ENCODE peak calls at places on chromosomes 3 and 15, in nine cellular contexts. One of them, this sample, is unnamed.

GRCh38 chr3:39637807-39638206 is 170.3 kb downstream of the MOBP start:
- DNase-seq in CD8-positive, alpha-beta T cell: no peak
- DNase-seq in heart right ventricle: no peak
- DNase-seq in thoracic aorta: no peak
- DNase-seq in GM23248: peak
- DNase-seq in heart left ventricle: no peak
- DNase-seq in HL-60: no peak
- DNase-seq in foreskin keratinocyte: peak
- DNase-seq in PC-9: no peak
- DNase-seq in this sample: no peak

GRCh38 chr3:16884748-16885587 is at the start of gene PLCL2:
- DNase-seq in CD8-positive, alpha-beta T cell: peak
- DNase-seq in heart right ventricle: no peak
- DNase-seq in thoracic aorta: no peak
- DNase-seq in GM23248: peak
- DNase-seq in heart left ventricle: peak
- DNase-seq in HL-60: peak
- DNase-seq in foreskin keratinocyte: no peak
- DNase-seq in PC-9: peak
- DNase-seq in this sample: peak

GRCh38 chr15:93026359-93026758 is 62.7 kb downstream of the RGMA start:
- DNase-seq in CD8-positive, alpha-beta T cell: no peak
- DNase-seq in heart right ventricle: no peak
- DNase-seq in thoracic aorta: no peak
- DNase-seq in GM23248: no peak
- DNase-seq in heart left ventricle: no peak
- DNase-seq in HL-60: peak
- DNase-seq in foreskin keratinocyte: no peak
- DNase-seq in PC-9: no peak
- DNase-seq in this sample: no peak

GRCh38 chr3:129793356-129793755 is 100.2 kb downstream of the TMCC1 start:
- DNase-seq in CD8-positive, alpha-beta T cell: no peak
- DNase-seq in heart right ventricle: no peak
- DNase-seq in thoracic aorta: no peak
- DNase-seq in GM23248: peak
- DNase-seq in heart left ventricle: no peak
- DNase-seq in HL-60: peak
- DNase-seq in foreskin keratinocyte: no peak
- DNase-seq in PC-9: no peak
- DNase-seq in this sample: peak

GRCh38 chr3:29453278-29453961 is 172.5 kb downstream of the RBMS3 start:
- DNase-seq in CD8-positive, alpha-beta T cell: no peak
- DNase-seq in heart right ventricle: peak
- DNase-seq in thoracic aorta: no peak
- DNase-seq in GM23248: no peak
- DNase-seq in heart left ventricle: peak
- DNase-seq in HL-60: no peak
- DNase-seq in foreskin keratinocyte: no peak
- DNase-seq in PC-9: peak
- DNase-seq in this sample: peak

GRCh38 chr3:103440539-103441113 is 1005.8 kb downstream of the ZPLD1 start:
- DNase-seq in CD8-positive, alpha-beta T cell: no peak
- DNase-seq in heart right ventricle: no peak
- DNase-seq in thoracic aorta: no peak
- DNase-seq in GM23248: no peak
- DNase-seq in heart left ventricle: no peak
- DNase-seq in HL-60: no peak
- DNase-seq in foreskin keratinocyte: no peak
- DNase-seq in PC-9: no peak
- DNase-seq in this sample: peak

GRCh38 chr3:34882764-34883163 is 756.6 kb upstream of the ARPP21 start:
- DNase-seq in CD8-positive, alpha-beta T cell: no peak
- DNase-seq in heart right ventricle: no peak
- DNase-seq in thoracic aorta: no peak
- DNase-seq in GM23248: no peak
- DNase-seq in heart left ventricle: no peak
- DNase-seq in HL-60: peak
- DNase-seq in foreskin keratinocyte: no peak
- DNase-seq in PC-9: no peak
- DNase-seq in this sample: peak

GRCh38 chr3:188690932-188691331 is 480.8 kb upstream of the TPRG1 start:
- DNase-seq in CD8-positive, alpha-beta T cell: no peak
- DNase-seq in heart right ventricle: no peak
- DNase-seq in thoracic aorta: no peak
- DNase-seq in GM23248: no peak
- DNase-seq in heart left ventricle: no peak
- DNase-seq in HL-60: no peak
- DNase-seq in foreskin keratinocyte: no peak
- DNase-seq in PC-9: no peak
- DNase-seq in this sample: no peak

GRCh38 chr15:26615188-26615926 is 157.5 kb downstream of the GABRB3 start:
- DNase-seq in CD8-positive, alpha-beta T cell: no peak
- DNase-seq in heart right ventricle: no peak
- DNase-seq in thoracic aorta: no peak
- DNase-seq in GM23248: no peak
- DNase-seq in heart left ventricle: no peak
- DNase-seq in HL-60: no peak
- DNase-seq in foreskin keratinocyte: no peak
- DNase-seq in PC-9: no peak
- DNase-seq in this sample: no peak

GRCh38 chr15:51793521-51793920 is 35.9 kb upstream of the TMOD3 start:
- DNase-seq in CD8-positive, alpha-beta T cell: no peak
- DNase-seq in heart right ventricle: peak
- DNase-seq in thoracic aorta: no peak
- DNase-seq in GM23248: no peak
- DNase-seq in heart left ventricle: peak
- DNase-seq in HL-60: no peak
- DNase-seq in foreskin keratinocyte: no peak
- DNase-seq in PC-9: no peak
- DNase-seq in this sample: no peak

GRCh38 chr3:144052275-144052674 is 80.7 kb downstream of the DIPK2A start:
- DNase-seq in CD8-positive, alpha-beta T cell: no peak
- DNase-seq in heart right ventricle: no peak
- DNase-seq in thoracic aorta: no peak
- DNase-seq in GM23248: peak
- DNase-seq in heart left ventricle: no peak
- DNase-seq in HL-60: no peak
- DNase-seq in foreskin keratinocyte: no peak
- DNase-seq in PC-9: no peak
- DNase-seq in this sample: no peak

GRCh38 chr3:57918123-57918837 is 89.9 kb upstream of the FLNB start:
- DNase-seq in CD8-positive, alpha-beta T cell: no peak
- DNase-seq in heart right ventricle: no peak
- DNase-seq in thoracic aorta: no peak
- DNase-seq in GM23248: peak
- DNase-seq in heart left ventricle: no peak
- DNase-seq in HL-60: no peak
- DNase-seq in foreskin keratinocyte: peak
- DNase-seq in PC-9: no peak
- DNase-seq in this sample: no peak

GRCh38 chr3:183959214-183959613 is 58.5 kb downstream of the ABCC5 start:
- DNase-seq in CD8-positive, alpha-beta T cell: no peak
- DNase-seq in heart right ventricle: no peak
- DNase-seq in thoracic aorta: no peak
- DNase-seq in GM23248: no peak
- DNase-seq in heart left ventricle: no peak
- DNase-seq in HL-60: no peak
- DNase-seq in foreskin keratinocyte: peak
- DNase-seq in PC-9: peak
- DNase-seq in this sample: no peak

GRCh38 chr15:99982662-99983061 is 249.4 kb upstream of the LYSMD4 start:
- DNase-seq in CD8-positive, alpha-beta T cell: no peak
- DNase-seq in heart right ventricle: no peak
- DNase-seq in thoracic aorta: no peak
- DNase-seq in GM23248: no peak
- DNase-seq in heart left ventricle: no peak
- DNase-seq in HL-60: no peak
- DNase-seq in foreskin keratinocyte: no peak
- DNase-seq in PC-9: no peak
- DNase-seq in this sample: no peak

GRCh38 chr3:183892610-183893214 is 8.0 kb upstream of the PARL start:
- DNase-seq in CD8-positive, alpha-beta T cell: no peak
- DNase-seq in heart right ventricle: no peak
- DNase-seq in thoracic aorta: no peak
- DNase-seq in GM23248: no peak
- DNase-seq in heart left ventricle: no peak
- DNase-seq in HL-60: no peak
- DNase-seq in foreskin keratinocyte: no peak
- DNase-seq in PC-9: no peak
- DNase-seq in this sample: no peak

GRCh38 chr15:32124726-32125125 is 94.4 kb downstream of the CHRNA7 start:
- DNase-seq in CD8-positive, alpha-beta T cell: no peak
- DNase-seq in heart right ventricle: no peak
- DNase-seq in thoracic aorta: no peak
- DNase-seq in GM23248: no peak
- DNase-seq in heart left ventricle: no peak
- DNase-seq in HL-60: no peak
- DNase-seq in foreskin keratinocyte: no peak
- DNase-seq in PC-9: no peak
- DNase-seq in this sample: no peak

DNA sequence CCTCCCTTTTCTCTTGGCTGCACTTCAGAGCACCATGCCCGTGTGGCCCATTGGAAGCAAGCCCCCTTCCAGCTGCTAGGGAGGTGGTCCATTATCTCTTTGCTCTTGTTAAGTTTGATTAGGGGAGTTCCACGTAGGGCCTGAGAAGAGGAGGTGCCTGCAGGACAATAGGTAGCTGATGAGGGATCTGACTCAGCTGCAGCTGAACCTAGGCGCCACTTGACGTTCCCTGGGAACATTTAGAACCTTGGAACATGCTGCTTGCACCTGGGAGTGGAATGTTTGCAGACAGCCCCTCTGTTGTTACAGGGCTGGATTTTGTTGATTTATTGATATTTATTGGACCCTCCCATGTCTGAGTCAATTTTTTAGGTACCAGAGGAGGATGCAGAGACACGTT is 4.7 kb downstream of the SMAD3 start:
- DNase-seq in CD8-positive, alpha-beta T cell: no peak
- DNase-seq in heart right ventricle: no peak
- DNase-seq in thoracic aorta: no peak
- DNase-seq in GM23248: no peak
- DNase-seq in heart left ventricle: no peak
- DNase-seq in HL-60: no peak
- DNase-seq in foreskin keratinocyte: no peak
- DNase-seq in PC-9: no peak
- DNase-seq in this sample: no peak
- H3K27ac ChIP-seq in CD8-positive, alpha-beta T cell: no peak
- H3K27ac ChIP-seq in heart right ventricle: no peak
- H3K27ac ChIP-seq in thoracic aorta: no peak
- H3K27ac ChIP-seq in GM23248: no peak
- H3K27ac ChIP-seq in heart left ventricle: no peak
- H3K27ac ChIP-seq in HL-60: no peak
- H3K27ac ChIP-seq in foreskin keratinocyte: peak
- H3K27ac ChIP-seq in PC-9: no peak
- H3K27ac ChIP-seq in this sample: no peak

GRCh38 chr3:86787091-86787490 is 203.9 kb downstream of the VGLL3 start:
- DNase-seq in CD8-positive, alpha-beta T cell: no peak
- DNase-seq in heart right ventricle: no peak
- DNase-seq in thoracic aorta: no peak
- DNase-seq in GM23248: peak
- DNase-seq in heart left ventricle: no peak
- DNase-seq in HL-60: no peak
- DNase-seq in foreskin keratinocyte: no peak
- DNase-seq in PC-9: peak
- DNase-seq in this sample: no peak
- H3K27ac ChIP-seq in CD8-positive, alpha-beta T cell: no peak
- H3K27ac ChIP-seq in heart right ventricle: no peak
- H3K27ac ChIP-seq in thoracic aorta: no peak
- H3K27ac ChIP-seq in GM23248: no peak
- H3K27ac ChIP-seq in heart left ventricle: no peak
- H3K27ac ChIP-seq in HL-60: no peak
- H3K27ac ChIP-seq in foreskin keratinocyte: no peak
- H3K27ac ChIP-seq in PC-9: peak
- H3K27ac ChIP-seq in this sample: no peak

GRCh38 chr3:37608061-37608702 is 253.5 kb upstream of the CTDSPL start:
- DNase-seq in CD8-positive, alpha-beta T cell: no peak
- DNase-seq in heart right ventricle: no peak
- DNase-seq in thoracic aorta: no peak
- DNase-seq in GM23248: peak
- DNase-seq in heart left ventricle: no peak
- DNase-seq in HL-60: no peak
- DNase-seq in foreskin keratinocyte: peak
- DNase-seq in PC-9: no peak
- DNase-seq in this sample: no peak

GRCh38 chr3:37604336-37604833 is 257.3 kb upstream of the CTDSPL start:
- DNase-seq in CD8-positive, alpha-beta T cell: no peak
- DNase-seq in heart right ventricle: no peak
- DNase-seq in thoracic aorta: no peak
- DNase-seq in GM23248: no peak
- DNase-seq in heart left ventricle: no peak
- DNase-seq in HL-60: no peak
- DNase-seq in foreskin keratinocyte: no peak
- DNase-seq in PC-9: no peak
- DNase-seq in this sample: no peak

GRCh38 chr3:37605754-37606153 is 255.9 kb upstream of the CTDSPL start:
- DNase-seq in CD8-positive, alpha-beta T cell: no peak
- DNase-seq in heart right ventricle: no peak
- DNase-seq in thoracic aorta: no peak
- DNase-seq in GM23248: no peak
- DNase-seq in heart left ventricle: no peak
- DNase-seq in HL-60: no peak
- DNase-seq in foreskin keratinocyte: no peak
- DNase-seq in PC-9: no peak
- DNase-seq in this sample: no peak

GRCh38 chr3:37607604-37608003 is 254.1 kb upstream of the CTDSPL start:
- DNase-seq in CD8-positive, alpha-beta T cell: no peak
- DNase-seq in heart right ventricle: no peak
- DNase-seq in thoracic aorta: no peak
- DNase-seq in GM23248: no peak
- DNase-seq in heart left ventricle: no peak
- DNase-seq in HL-60: no peak
- DNase-seq in foreskin keratinocyte: no peak
- DNase-seq in PC-9: no peak
- DNase-seq in this sample: no peak

GRCh38 chr3:37606472-37606871 is 255.2 kb upstream of the CTDSPL start:
- DNase-seq in CD8-positive, alpha-beta T cell: no peak
- DNase-seq in heart right ventricle: no peak
- DNase-seq in thoracic aorta: no peak
- DNase-seq in GM23248: no peak
- DNase-seq in heart left ventricle: no peak
- DNase-seq in HL-60: no peak
- DNase-seq in foreskin keratinocyte: no peak
- DNase-seq in PC-9: no peak
- DNase-seq in this sample: no peak
- H3K27ac ChIP-seq in CD8-positive, alpha-beta T cell: no peak
- H3K27ac ChIP-seq in heart right ventricle: no peak
- H3K27ac ChIP-seq in thoracic aorta: peak
- H3K27ac ChIP-seq in GM23248: no peak
- H3K27ac ChIP-seq in heart left ventricle: no peak
- H3K27ac ChIP-seq in HL-60: no peak
- H3K27ac ChIP-seq in foreskin keratinocyte: no peak
- H3K27ac ChIP-seq in PC-9: no peak
- H3K27ac ChIP-seq in this sample: no peak

DNA sequence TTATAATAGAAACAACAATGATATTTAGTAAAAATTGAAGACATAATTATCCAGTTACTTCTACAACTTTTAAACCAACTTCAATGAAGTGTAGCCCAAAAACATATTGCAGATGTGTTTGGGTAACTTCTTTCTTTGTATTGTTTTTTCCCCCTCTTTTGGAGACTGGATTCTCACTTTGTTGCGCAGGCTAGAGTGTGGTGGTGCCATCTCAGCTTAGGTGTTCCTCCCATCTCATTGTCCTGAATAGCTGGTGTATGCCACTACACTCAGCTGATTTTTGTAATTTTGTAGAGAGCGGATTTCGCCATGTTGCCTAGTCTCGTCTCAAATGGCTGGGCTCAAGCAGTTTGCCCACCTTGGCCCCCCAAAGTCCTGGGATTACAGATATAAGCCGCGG is 148.1 kb downstream of the FNDC3B start:
- DNase-seq in CD8-positive, alpha-beta T cell: no peak
- DNase-seq in heart right ventricle: no peak
- DNase-seq in thoracic aorta: no peak
- DNase-seq in GM23248: no peak
- DNase-seq in heart left ventricle: no peak
- DNase-seq in HL-60: no peak
- DNase-seq in foreskin keratinocyte: no peak
- DNase-seq in PC-9: no peak
- DNase-seq in this sample: no peak
- H3K27ac ChIP-seq in CD8-positive, alpha-beta T cell: no peak
- H3K27ac ChIP-seq in heart right ventricle: no peak
- H3K27ac ChIP-seq in thoracic aorta: no peak
- H3K27ac ChIP-seq in GM23248: no peak
- H3K27ac ChIP-seq in heart left ventricle: no peak
- H3K27ac ChIP-seq in HL-60: no peak
- H3K27ac ChIP-seq in foreskin keratinocyte: no peak
- H3K27ac ChIP-seq in PC-9: peak
- H3K27ac ChIP-seq in this sample: no peak